ENCODE peak calls at places on chromosomes 3 and 15, in five cellular contexts. M is activated CD8-positive, alpha-beta memory T cell treated with anti-CD3 and anti-CD28 coated beads for 24 hours; O is tibial nerve; X is heart left ventricle; J is progenitor cell of endocrine pancreas. G is an unnamed sample.

GRCh38 chr3:141878326-141878725 is 1.9 kb downstream of the ATP1B3 start:
- DNase-seq in M (no peak), O (no peak), X (no peak), J (no peak), G (no peak)

GRCh38 chr3:144470646-144471045 is 499.0 kb downstream of the DIPK2A start:
- DNase-seq in M (no peak), O (no peak), X (no peak), J (no peak), G (no peak)

GRCh38 chr15:26713498-26713897 is 59.4 kb downstream of the GABRB3 start:
- DNase-seq in M (no peak), O (no peak), X (no peak), J (no peak), G (no peak)

GRCh38 chr3:69983546-69984265 is 15.8 kb upstream of the SAMMSON start:
- DNase-seq in M (no peak), O (no peak), X (no peak), J (no peak), G (no peak)

GRCh38 chr3:120418866-120419490 is 31.8 kb downstream of the FSTL1 start:
- DNase-seq in M (no peak), O (no peak), X (peak), J (no peak), G (peak)

GRCh38 chr3:189295089-189295488 is 123.3 kb downstream of the TPRG1 start:
- DNase-seq in M (no peak), O (no peak), X (no peak), J (no peak), G (no peak)

GRCh38 chr3:138356666-138357409 is 8.5 kb downstream of the MRAS start:
- DNase-seq in M (no peak), O (no peak), X (no peak), J (no peak), G (no peak)

GRCh38 chr3:36166477-36166876 is 213.8 kb upstream of the STAC start:
- DNase-seq in M (no peak), O (no peak), X (no peak), J (no peak), G (peak)

GRCh38 chr3:134797816-134798451 is 2.9 kb downstream of the EPHB1 start:
- DNase-seq in M (no peak), O (no peak), X (no peak), J (no peak), G (no peak)

GRCh38 chr3:142929890-142930289 is 33.6 kb downstream of the PAQR9 start:
- DNase-seq in M (no peak), O (no peak), X (no peak), J (no peak), G (no peak)

GRCh38 chr3:11989383-11990050 is 14.7 kb upstream of the SYN2 start:
- DNase-seq in M (no peak), O (no peak), X (no peak), J (no peak), G (no peak)

GRCh38 chr3:22474706-22475470 is 723.9 kb upstream of the ZNF385D start:
- DNase-seq in M (no peak), O (no peak), X (peak), J (no peak), G (peak)

GRCh38 chr15:99110581-99111320 is 5.9 kb downstream of the SYNM start:
- DNase-seq in M (no peak), O (no peak), X (no peak), J (no peak), G (no peak)

GRCh38 chr3:54771050-54771449 is 156.8 kb downstream of the LRTM1 start:
- DNase-seq in M (no peak), O (no peak), X (no peak), J (no peak), G (no peak)

GRCh38 chr3:150130404-150131100 is 159.9 kb upstream of the PFN2 start:
- DNase-seq in M (no peak), O (no peak), X (no peak), J (no peak), G (no peak)

GRCh38 chr3:173943264-173943663 is 545.7 kb downstream of the NLGN1 start:
- DNase-seq in M (no peak), O (no peak), X (no peak), J (no peak), G (no peak)

GRCh38 chr15:100355342-100355741 is 13.6 kb upstream of the ADAMTS17 start:
- DNase-seq in M (no peak), O (no peak), X (no peak), J (no peak), G (no peak)

G was measured in SW 1271.